ENCODE peak calls at places on chromosome 17, in eight cellular contexts. D is GM04503, N is kidney epithelial cell, C is left colon, V is uterus, W is AG10803, A is T-helper 22 cell, X is SW 1271. H is an unnamed sample.

GRCh38 chr17:16250635-16251034 is 33.6 kb downstream of the PIGL start:
- DNase-seq in V (no peak), X (no peak), A (no peak), W (peak; percentile 77), C (no peak), D (peak; percentile 16), N (no peak), H (no peak)

GRCh38 chr17:61405686-61406542 is 6.3 kb downstream of the TBX2 start:
- DNase-seq in W (no peak), D (no peak), C (no peak), A (no peak), V (no peak), N (no peak), X (no peak), H (no peak)

GRCh38 chr17:82235775-82236141 is 6.9 kb downstream of the SLC16A3 start:
- DNase-seq in X (no peak), A (no peak), N (no peak), V (no peak), C (no peak), D (no peak), W (no peak), H (no peak)

GRCh38 chr17:72726936-72727335 is 365.6 kb downstream of the SLC39A11 start:
- DNase-seq in V (no peak), W (no peak), C (no peak), N (peak; percentile 48), A (no peak), D (no peak), X (no peak), H (no peak)

GRCh38 chr17:67558740-67559380 is 158.9 kb upstream of the NOL11 start:
- DNase-seq in V (no peak), N (no peak), X (no peak), C (no peak), D (peak; percentile 34), W (peak; percentile 58), A (no peak), H (no peak)

GRCh38 chr17:43660262-43660661 is 1.5 kb downstream of the MEOX1 start:
- DNase-seq in A (no peak), D (no peak), V (no peak), X (no peak), W (no peak), N (no peak), C (no peak), H (no peak)

GRCh38 chr17:68197091-68197996 is 50.5 kb upstream of the AMZ2 start:
- DNase-seq in X (no peak), N (no peak), D (no peak), C (no peak), V (no peak), A (no peak), W (no peak), H (no peak)

GRCh38 chr17:31564883-31565297 is 173.4 kb downstream of the RAB11FIP4 start:
- DNase-seq in D (no peak), V (peak; percentile 37), A (no peak), X (no peak), W (peak; percentile 69), C (no peak), N (peak; percentile 60), H (no peak)

GRCh38 chr17:57372156-57372555 is 115.8 kb downstream of the MSI2 start:
- DNase-seq in C (no peak), V (no peak), A (no peak), N (no peak), W (peak; percentile 28), D (no peak), X (no peak), H (no peak)